ENCODE peak calls at places on chromosomes 5 and 9, in ten cellular contexts. K, E, Q, T, L, H, G, D, Y and U are unnamed samples.

GRCh38 chr5:155594270-155594669 is 580.7 kb downstream of the KIF4B start:
- DNase-seq in H (no peak), D (no peak), G (no peak), Q (no peak), E (no peak), Y (no peak), L (no peak), K (no peak), T (no peak), U (no peak)

GRCh38 chr9:38422555-38423245 is 1.6 kb downstream of the IGFBPL1 start:
- DNase-seq in G (no peak), L (no peak), Q (no peak), T (no peak), K (no peak), Y (no peak), D (no peak), E (no peak), H (no peak), U (no peak)

GRCh38 chr5:90161399-90161798 is 248.2 kb downstream of the CETN3 start:
- DNase-seq in G (peak; percentile 21), H (no peak), K (peak; percentile 19), Y (no peak), E (peak; percentile 3), T (no peak), L (peak; percentile 81), D (peak; percentile 67), Q (no peak), U (peak; percentile 64)

GRCh38 chr5:151005975-151006576 is 14.3 kb upstream of the GPX3 start:
- DNase-seq in H (no peak), Q (peak; percentile 38), Y (no peak), E (peak; percentile 62), D (no peak), K (no peak), L (no peak), T (no peak), G (no peak), U (no peak)

GRCh38 chr5:139808481-139809330 is 13.1 kb downstream of the PSD2 start:
- DNase-seq in T (no peak), H (no peak), G (peak; percentile 85), Q (no peak), D (peak; percentile 96), K (peak; percentile 71), L (peak; percentile 29), Y (no peak), E (peak; percentile 26), U (peak; percentile 73)

GRCh38 chr5:102623295-102623694 is 124.5 kb upstream of the SLCO6A1 start:
- DNase-seq in G (no peak), E (no peak), T (no peak), K (no peak), L (no peak), D (no peak), Q (no peak), H (no peak), Y (no peak), U (no peak)

GRCh38 chr5:122377023-122377422 is 65.0 kb downstream of the SNCAIP start:
- DNase-seq in H (no peak), K (no peak), D (no peak), G (no peak), Q (peak; percentile 16), L (no peak), T (no peak), Y (no peak), E (no peak), U (no peak)

GRCh38 chr9:129097671-129098306 is 12.8 kb downstream of the CRAT start:
- DNase-seq in T (no peak), E (no peak), Q (no peak), Y (no peak), G (no peak), K (no peak), H (no peak), L (no peak), D (no peak), U (no peak)

GRCh38 chr9:129103595-129103965 is 7.0 kb downstream of the CRAT start:
- DNase-seq in Y (no peak), T (no peak), Q (no peak), E (no peak), L (no peak), D (no peak), H (no peak), G (no peak), K (no peak), U (no peak)

GRCh38 chr5:163362806-163363788 is 74.3 kb upstream of the CCNG1 start:
- DNase-seq in D (no peak), T (no peak), K (no peak), H (no peak), G (no peak), E (no peak), L (no peak), Y (no peak), Q (no peak), U (no peak)

GRCh38 chr5:147160923-147161663 is 73.7 kb upstream of the STK32A start:
- DNase-seq in K (no peak), L (no peak), Y (no peak), E (no peak), H (no peak), G (no peak), Q (no peak), D (no peak), T (no peak), U (no peak)

GRCh38 chr9:14780251-14780650 is 57.7 kb upstream of the CER1 start:
- DNase-seq in Q (no peak), E (no peak), Y (no peak), D (no peak), T (no peak), L (no peak), G (no peak), H (no peak), K (no peak), U (no peak)

GRCh38 chr5:93596310-93596675 is 13.3 kb downstream of the NR2F1 start:
- DNase-seq in Y (no peak), L (no peak), G (no peak), D (no peak), E (no peak), H (no peak), Q (no peak), K (no peak), T (no peak), U (peak; percentile 60)

GRCh38 chr5:127863161-127863560 is 160.0 kb downstream of the CCDC192 start:
- DNase-seq in H (no peak), E (peak; percentile 7), K (no peak), L (no peak), G (no peak), Q (no peak), D (no peak), T (no peak), Y (no peak), U (no peak)

GRCh38 chr5:127595484-127596368 is 53.2 kb upstream of the CTXN3 start:
- DNase-seq in T (no peak), G (no peak), K (no peak), Y (no peak), E (no peak), L (no peak), H (no peak), D (no peak), Q (no peak), U (no peak)

GRCh38 chr5:140293091-140293996 is 9.6 kb downstream of the PFDN1 start:
- DNase-seq in G (no peak), E (peak; percentile 41), T (no peak), L (no peak), Y (no peak), D (no peak), Q (no peak), K (no peak), H (no peak), U (no peak)

GRCh38 chr9:138053996-138054752 is 176.6 kb downstream of the CACNA1B start:
- DNase-seq in L (no peak), E (no peak), G (no peak), Q (no peak), D (no peak), H (no peak), T (no peak), Y (no peak), K (no peak), U (peak; percentile 37)

GRCh38 chr5:111079846-111080245 is 8.3 kb downstream of the TSLP start:
- DNase-seq in H (no peak), T (no peak), Q (no peak), D (no peak), Y (no peak), E (no peak), G (no peak), K (no peak), L (no peak), U (no peak)

GRCh38 chr5:75588666-75589065 is 22.6 kb upstream of the ANKDD1B start:
- DNase-seq in G (no peak), T (no peak), Q (no peak), L (no peak), E (no peak), Y (no peak), H (no peak), K (no peak), D (no peak), U (no peak)

GRCh38 chr9:96417051-96417586 is 1.1 kb downstream of the ZNF367 start:
- DNase-seq in Y (peak; percentile 91), H (peak; percentile 90), T (peak; percentile 66), Q (no peak), E (peak; percentile 82), G (peak; percentile 93), D (peak; percentile 92), L (peak; percentile 66), K (peak; percentile 90), U (peak; percentile 95)

GRCh38 chr9:116274293-116274692 is 120.7 kb downstream of the PAPPA start:
- DNase-seq in Y (no peak), G (no peak), E (no peak), K (no peak), L (peak; percentile 88), H (no peak), Q (no peak), D (no peak), T (no peak), U (no peak)

GRCh38 chr5:90093931-90094485 is 315.5 kb downstream of the CETN3 start:
- DNase-seq in E (no peak), T (no peak), Q (no peak), D (no peak), G (no peak), H (no peak), Y (no peak), K (no peak), L (no peak), U (no peak)

GRCh38 chr9:22228542-22228941 is 218.1 kb upstream of the DMRTA1 start:
- DNase-seq in Q (no peak), H (peak; percentile 9), Y (no peak), E (no peak), L (no peak), G (no peak), K (no peak), T (no peak), D (no peak), U (no peak)

GRCh38 chr9:98010450-98010849 is 27.3 kb downstream of the ANP32B start:
- DNase-seq in G (peak; percentile 40), D (peak; percentile 53), Y (no peak), K (peak; percentile 48), L (peak; percentile 43), E (peak; percentile 37), H (peak; percentile 41), T (no peak), Q (no peak), U (no peak)

GRCh38 chr5:78811121-78811832 is 162.7 kb upstream of the LHFPL2 start:
- DNase-seq in Y (no peak), T (no peak), E (no peak), H (no peak), Q (no peak), G (no peak), D (no peak), K (no peak), L (no peak), U (no peak)

GRCh38 chr9:108217601-108218190 is 638.1 kb downstream of the ACTL7B start:
- DNase-seq in E (no peak), L (no peak), Y (no peak), K (no peak), Q (no peak), T (no peak), H (no peak), G (no peak), D (no peak), U (no peak)

GRCh38 chr9:137435980-137436760 is 5.0 kb downstream of the ENTPD8 start:
- DNase-seq in Q (peak; percentile 21), H (no peak), K (no peak), L (peak; percentile 84), E (peak; percentile 91), D (peak; percentile 68), Y (no peak), G (no peak), T (no peak), U (no peak)

GRCh38 chr9:127973169-127974001 is 7.4 kb downstream of the EEIG1 start:
- DNase-seq in K (no peak), D (no peak), L (no peak), E (no peak), T (no peak), G (no peak), Y (no peak), H (no peak), Q (no peak), U (peak; percentile 49)